ENCODE peak calls at places on chromosome 13, in four cellular contexts. M is H1, A is transverse colon, T is suprapubic skin. W is an unnamed sample.

GRCh38 chr13:87982436-87982835 is 311.3 kb downstream of the SLITRK5 start:
- DNase-seq in M (no peak), A (no peak), T (no peak), W (no peak)

GRCh38 chr13:20400774-20401173 is 124.9 kb downstream of the CRYL1 start:
- DNase-seq in M (no peak), A (no peak), T (no peak), W (no peak)

GRCh38 chr13:24982333-24982999 is 113.5 kb upstream of the PABPC3 start:
- DNase-seq in M (no peak), A (peak; percentile 56), T (no peak), W (no peak)

GRCh38 chr13:96388598-96388997 is 298.7 kb downstream of the HS6ST3 start:
- DNase-seq in M (no peak), A (no peak), T (no peak), W (no peak)

GRCh38 chr13:23697772-23698313 is 127.6 kb downstream of the TNFRSF19 start:
- DNase-seq in M (no peak), A (no peak), T (no peak), W (no peak)

GRCh38 chr13:32117696-32118095 is 86.1 kb downstream of the FRY start:
- DNase-seq in M (no peak), A (no peak), T (no peak), W (no peak)

GRCh38 chr13:91684746-91685145 is 286.3 kb downstream of the GPC5 start:
- DNase-seq in M (no peak), A (no peak), T (no peak), W (no peak)

GRCh38 chr13:102293723-102294122 is 108.1 kb downstream of the FGF14 start:
- DNase-seq in M (no peak), A (no peak), T (no peak), W (no peak)

GRCh38 chr13:40981361-40981760 is 37.8 kb downstream of the ELF1 start:
- DNase-seq in M (no peak), A (no peak), T (no peak), W (no peak)

GRCh38 chr13:77697208-77698103 is at the start of gene SLAIN1:
- DNase-seq in M (peak; percentile 85), A (peak; percentile 80), T (peak; percentile 83), W (no peak)
- TF ChIP-seq POLR2A in M (no peak), A (no peak), T (no peak), W (no peak)

DNA sequence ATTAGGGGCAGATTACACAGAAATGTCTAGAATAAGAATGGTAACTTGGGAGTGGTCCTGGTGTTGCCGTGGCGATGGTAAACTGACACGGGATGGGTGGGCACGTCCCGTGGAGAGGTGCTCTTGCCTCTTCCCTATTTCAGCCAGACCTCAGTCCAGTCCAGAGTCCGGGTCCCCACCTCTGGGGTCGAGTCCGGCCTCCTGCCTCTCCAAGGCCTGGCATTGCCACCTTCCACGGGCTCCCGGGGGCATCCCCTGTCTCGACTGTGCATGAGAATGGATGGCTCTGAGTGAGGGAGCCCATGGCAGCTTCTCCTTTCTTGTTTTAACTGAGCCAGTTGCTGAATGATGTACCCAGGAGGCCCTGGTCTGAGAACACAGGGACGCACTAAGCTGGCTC is 142.3 kb downstream of the SOX1 start:
- DNase-seq in M (no peak), A (no peak), T (no peak), W (no peak)
- H3K27me3 ChIP-seq in M (peaks cover 19% of the 10 kb centered on the region), A (peaks cover 46% of the 10 kb centered on the region), T (peaks cover 65% of the 10 kb centered on the region), W (no peaks in the 10 kb centered on the region)

DNA sequence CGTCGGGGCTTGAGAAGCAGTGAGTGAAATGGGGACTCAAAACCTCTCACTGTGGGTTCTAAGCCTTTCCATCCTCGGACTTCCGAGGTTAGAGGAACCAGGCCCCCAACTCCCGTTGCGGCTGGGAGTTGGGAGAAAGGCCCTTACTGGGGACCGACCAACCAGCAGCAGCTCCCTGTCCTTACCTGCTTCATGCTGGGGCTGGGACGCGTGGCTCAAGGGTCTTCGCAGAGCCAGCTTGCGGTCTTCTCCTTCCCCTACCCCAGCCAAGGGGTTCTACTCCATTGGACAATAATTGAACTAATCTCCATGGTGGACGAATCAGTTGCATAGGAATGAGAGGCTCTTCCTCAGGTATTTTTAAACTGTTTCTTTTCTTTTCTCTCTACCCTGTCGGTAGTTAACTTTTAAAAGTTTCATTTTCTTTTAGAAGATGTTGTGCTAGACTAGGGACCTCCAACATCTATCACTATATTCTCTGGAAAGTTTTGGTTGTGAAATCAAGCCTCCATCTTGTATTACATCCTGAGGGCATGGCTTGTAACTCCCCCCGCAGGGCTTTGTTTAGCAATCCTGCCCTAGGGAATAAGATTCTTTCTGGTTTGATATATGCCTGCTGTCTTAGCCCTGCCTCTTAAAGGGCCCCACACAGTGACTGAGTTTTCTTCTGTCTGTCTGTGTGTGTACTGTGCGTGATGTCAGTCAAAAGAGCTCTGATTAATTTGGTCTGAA is 1027.1 kb upstream of the PCDH9 start:
- DNase-seq in M (no peak), A (no peak), T (no peak), W (no peak)
- H3K4me3 ChIP-seq in M (no peak overlapping the region), A (no peak overlapping the region), T (no peak overlapping the region), W (no peak overlapping the region)

GRCh38 chr13:70967564-70967963 is 859.3 kb upstream of the KLHL1 start:
- DNase-seq in M (no peak), A (no peak), T (no peak), W (no peak)
- TF ChIP-seq POLR2A in M (no peak), A (no peak), T (no peak), W (no peak)

DNA sequence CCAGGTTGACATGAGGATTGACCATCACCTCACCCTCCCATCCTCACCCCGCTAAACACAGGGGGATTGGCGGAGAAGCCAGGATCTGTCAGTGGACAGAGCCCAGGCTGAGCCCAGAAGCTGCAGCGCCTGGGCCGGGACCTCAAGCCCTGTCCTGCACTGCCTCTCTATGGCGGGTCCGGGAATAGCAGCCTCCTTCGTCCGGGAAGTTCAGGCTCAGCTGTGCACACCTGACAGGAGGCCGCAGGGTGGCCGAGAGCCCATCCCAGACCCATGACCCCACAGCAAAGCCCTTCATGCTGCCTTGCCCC is 67.8 kb downstream of the SPACA7 start:
- DNase-seq in M (peak; percentile 98), A (peak; percentile 71), T (peak; percentile 74), W (no peak)
- H3K27me3 ChIP-seq in M (peaks cover 2% of the 10 kb centered on the region), A (peaks cover 48% of the 10 kb centered on the region), T (peaks cover 64% of the 10 kb centered on the region), W (peaks cover 95% of the 10 kb centered on the region)

DNA sequence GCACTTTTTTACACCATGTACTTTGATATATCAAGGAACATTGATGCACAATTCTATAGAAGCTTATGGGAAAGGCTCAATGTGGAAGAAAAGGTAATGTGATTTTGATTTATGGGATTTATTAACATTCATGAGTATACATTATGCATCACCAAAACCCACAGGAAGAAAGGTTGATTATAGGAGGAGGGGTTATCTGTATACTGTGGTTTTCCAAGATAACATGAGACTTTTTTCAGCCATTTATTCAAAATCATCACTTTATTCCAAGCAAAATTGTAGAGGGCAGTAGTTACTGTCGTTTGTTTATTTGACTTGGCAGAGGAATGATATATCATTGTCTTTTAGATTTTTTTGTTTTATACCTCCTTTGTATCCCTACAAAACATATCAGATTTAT is 54.9 kb downstream of the WDFY2 start:
- DNase-seq in M (no peak), A (no peak), T (no peak), W (no peak)
- H3K4me3 ChIP-seq in M (no peak overlapping the region), A (no peak overlapping the region), T (no peak overlapping the region), W (no peak overlapping the region)

GRCh38 chr13:113283904-113284303 is 13.1 kb upstream of the LAMP1 start:
- DNase-seq in M (no peak), A (no peak), T (no peak), W (no peak)

GRCh38 chr13:113291129-113291528 is 5.9 kb upstream of the LAMP1 start:
- DNase-seq in M (no peak), A (no peak), T (no peak), W (no peak)

GRCh38 chr13:113291997-113292862 is 4.8 kb upstream of the LAMP1 start:
- DNase-seq in M (peak; percentile 53), A (no peak), T (no peak), W (no peak)

DNA sequence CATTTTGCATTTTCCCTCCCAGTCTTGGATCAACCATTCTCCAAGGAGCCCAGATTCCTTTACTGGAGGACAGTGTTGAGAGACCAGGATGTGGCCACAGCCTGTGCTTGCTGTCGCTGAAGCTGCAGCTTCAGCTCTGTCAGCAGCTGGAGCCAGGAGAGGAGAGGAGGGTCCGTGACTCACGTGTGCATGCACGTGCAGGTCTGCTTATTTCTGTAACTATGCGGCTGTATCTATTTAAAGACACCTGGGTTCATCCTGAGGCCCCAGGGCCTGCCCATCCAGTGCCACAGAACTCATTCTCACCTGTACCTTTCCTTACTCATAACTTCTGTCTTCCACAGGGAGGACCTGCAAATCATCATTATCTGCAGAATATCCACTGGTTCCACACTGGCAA is 8.2 kb upstream of the LAMP1 start:
- DNase-seq in M (no peak), A (no peak), T (no peak), W (no peak)
- TF ChIP-seq POLR2A in M (no peak), A (no peak), T (no peak), W (no peak)

GRCh38 chr13:94800423-94800822 is 88.1 kb upstream of the SOX21 start:
- DNase-seq in M (no peak), A (no peak), T (no peak), W (no peak)
- H3K27me3 ChIP-seq in M (no peaks in the 10 kb centered on the region), A (no peaks in the 10 kb centered on the region), T (no peaks in the 10 kb centered on the region), W (no peaks in the 10 kb centered on the region)